ENCODE peak calls at places on chromosomes 12 and 14, in five cellular contexts. L is stimulated activated CD4-positive, alpha-beta T cell treated with anti-CD3 and anti-CD28 coated beads, TNF-alpha, amount 100 ng/mL, for 4 hours; C is ascending aorta; Y is T-helper 1 cell; O is LoVo. S is an unnamed sample.
A peak's percentile ranks its signal among the peaks of the same experiment; 100 is the strongest.

GRCh38 chr12:1518763-1519516 is 75.4 kb downstream of the FBXL14 start:
- DNase-seq in L (no peak), C (no peak), Y (no peak), O (peak; percentile 87), S (no peak)

GRCh38 chr12:27504506-27504905 is 19.5 kb upstream of the PPFIBP1 start:
- DNase-seq in L (no peak), C (no peak), Y (no peak), O (no peak), S (no peak)

GRCh38 chr12:116626153-116626552 is 67.0 kb downstream of the MAP1LC3B2 start:
- DNase-seq in L (no peak), C (no peak), Y (no peak), O (no peak), S (no peak)

GRCh38 chr14:103867523-103867953 is 20.2 kb upstream of the PPP1R13B start:
- DNase-seq in L (no peak), C (no peak), Y (no peak), O (no peak), S (no peak)

GRCh38 chr14:36315159-36315853 is 5.1 kb downstream of the MBIP start:
- DNase-seq in L (no peak), C (no peak), Y (no peak), O (no peak), S (no peak)

GRCh38 chr14:53399057-53399456 is 245.9 kb upstream of the DDHD1 start:
- DNase-seq in L (no peak), C (no peak), Y (no peak), O (no peak), S (no peak)

GRCh38 chr14:61537567-61538463 is 157.5 kb upstream of the HIF1A start:
- DNase-seq in L (no peak), C (no peak), Y (no peak), O (peak; percentile 91), S (no peak)

GRCh38 chr14:103501921-103502669 is 20.5 kb downstream of the CKB start:
- DNase-seq in L (no peak), C (no peak), Y (no peak), O (no peak), S (no peak)

GRCh38 chr12:107145397-107145796 is 52.0 kb upstream of the CRY1 start:
- DNase-seq in L (no peak), C (no peak), Y (no peak), O (no peak), S (no peak)

GRCh38 chr12:68497702-68498101 is 113.0 kb upstream of the RAP1B start:
- DNase-seq in L (no peak), C (no peak), Y (no peak), O (peak; percentile 68), S (no peak)

GRCh38 chr12:9750276-9751203 is 10.2 kb downstream of the CD69 start:
- DNase-seq in L (no peak), C (no peak), Y (peak; percentile 41), O (peak; percentile 79), S (peak; percentile 81)

GRCh38 chr14:93115920-93116675 is at the start of gene ITPK1:
- DNase-seq in L (peak; percentile 43), C (no peak), Y (peak; percentile 41), O (peak; percentile 70), S (peak; percentile 94)

GRCh38 chr14:97251423-97252155 is 454.4 kb downstream of the VRK1 start:
- DNase-seq in L (no peak), C (no peak), Y (no peak), O (no peak), S (no peak)

GRCh38 chr12:402127-402456 is 648 bp downstream of the CCDC77 start:
- DNase-seq in L (no peak), C (no peak), Y (no peak), O (peak; percentile 41), S (no peak)

GRCh38 chr12:50200507-50201273 is 33.5 kb upstream of the CERS5 start:
- DNase-seq in L (no peak), C (no peak), Y (no peak), O (no peak), S (no peak)

GRCh38 chr12:51592034-51592705 is 1.1 kb downstream of the SCN8A start:
- DNase-seq in L (no peak), C (no peak), Y (no peak), O (no peak), S (no peak)

GRCh38 chr14:30906752-30907658 is 32.6 kb downstream of the COCH start:
- DNase-seq in L (no peak), C (no peak), Y (no peak), O (no peak), S (no peak)

GRCh38 chr14:75709207-75709812 is 48.3 kb downstream of the TTLL5 start:
- DNase-seq in L (peak; percentile 18), C (peak; percentile 24), Y (peak; percentile 36), O (peak; percentile 73), S (no peak)

GRCh38 chr12:50326636-50327284 is 43.4 kb upstream of the LIMA1 start:
- DNase-seq in L (no peak), C (no peak), Y (no peak), O (peak; percentile 66), S (no peak)

GRCh38 chr12:54286042-54286931 is 5.8 kb downstream of the HNRNPA1 start:
- DNase-seq in L (no peak), C (no peak), Y (no peak), O (peak; percentile 30), S (no peak)

GRCh38 chr12:2641209-2641608 is 153.6 kb upstream of the FKBP4 start:
- DNase-seq in L (no peak), C (no peak), Y (no peak), O (no peak), S (peak; percentile 70)

GRCh38 chr12:82740129-82741000 is 53.7 kb downstream of the TMTC2 start:
- DNase-seq in L (no peak), C (no peak), Y (no peak), O (peak; percentile 89), S (no peak)

GRCh38 chr14:68951051-68951797 is 27.9 kb downstream of the ACTN1 start:
- DNase-seq in L (no peak), C (peak; percentile 75), Y (no peak), O (peak; percentile 92), S (peak; percentile 82)

GRCh38 chr12:110338754-110339153 is 57.7 kb downstream of the ATP2A2 start:
- DNase-seq in L (no peak), C (no peak), Y (no peak), O (no peak), S (no peak)

GRCh38 chr12:128387811-128388422 is 120.9 kb downstream of the TMEM132C start:
- DNase-seq in L (no peak), C (no peak), Y (no peak), O (peak; percentile 56), S (no peak)

GRCh38 chr12:6772729-6773661 is 675 bp downstream of the LAG3 start:
- DNase-seq in L (no peak), C (no peak), Y (no peak), O (no peak), S (no peak)